ENCODE peak calls at places on chromosomes 3 and 15, in five cellular contexts. K, T, J, M and G are unnamed samples.
A peak's percentile ranks its signal among the peaks of the same experiment; 100 is the strongest.

GRCh38 chr15:89129816-89130134 is 41.5 kb downstream of the ABHD2 start:
- DNase-seq in J (no peak), M (no peak), K (no peak), T (no peak), G (no peak)

GRCh38 chr15:85588657-85589056 is 206.1 kb downstream of the KLHL25 start:
- DNase-seq in T (no peak), M (no peak), J (peak; percentile 63), K (no peak), G (no peak)

GRCh38 chr3:35722902-35723301 is 83.6 kb downstream of the ARPP21 start:
- DNase-seq in J (no peak), M (no peak), T (no peak), K (no peak), G (no peak)

GRCh38 chr3:47096955-47097354 is 67.0 kb downstream of the SETD2 start:
- DNase-seq in T (no peak), K (no peak), M (no peak), J (peak; percentile 37), G (no peak)

GRCh38 chr15:75661041-75661778 is 13.5 kb downstream of the SNX33 start:
- DNase-seq in T (no peak), M (peak; percentile 97), K (peak; percentile 24), J (peak; percentile 91), G (no peak)

GRCh38 chr3:16262195-16262594 is 2.5 kb downstream of the DPH3 start:
- DNase-seq in J (no peak), T (no peak), M (no peak), K (no peak), G (no peak)

GRCh38 chr3:38039899-38040261 is 872 bp downstream of the DLEC1 start:
- DNase-seq in T (no peak), J (peak; percentile 60), M (peak; percentile 90), K (peak; percentile 13), G (no peak)

GRCh38 chr3:110178965-110179364 is 841.6 kb upstream of the DPPA4 start:
- DNase-seq in K (no peak), J (peak; percentile 43), M (no peak), T (no peak), G (no peak)

GRCh38 chr3:50248387-50248786 is 12.4 kb downstream of the GNAI2 start:
- DNase-seq in J (no peak), T (no peak), K (no peak), M (no peak), G (no peak)

GRCh38 chr3:190265126-190265525 is 57.1 kb downstream of the CLDN1 start:
- DNase-seq in J (no peak), M (no peak), T (no peak), K (no peak), G (no peak)

GRCh38 chr15:74897300-74897701 is 7.5 kb downstream of the MPI start:
- DNase-seq in K (no peak), J (no peak), M (no peak), T (no peak), G (no peak)